ENCODE peak calls at places on chromosome 1, in six cellular contexts. One of them, this sample, is unnamed.

GRCh38 chr1:29709711-29710169 is 473.4 kb downstream of the PTPRU start:
- DNase-seq in tibial artery: no peak
- DNase-seq in endodermal cell: no peak
- DNase-seq in CD4-positive, CD25-positive, alpha-beta regulatory T cell: no peak
- DNase-seq in SK-N-MC: no peak
- DNase-seq in caudate nucleus: no peak
- DNase-seq in this sample: peak; percentile 98

GRCh38 chr1:93824869-93825268 is 54.1 kb downstream of the DNTTIP2 start:
- DNase-seq in caudate nucleus: no peak
- DNase-seq in SK-N-MC: no peak
- DNase-seq in CD4-positive, CD25-positive, alpha-beta regulatory T cell: no peak
- DNase-seq in endodermal cell: no peak
- DNase-seq in tibial artery: no peak
- DNase-seq in this sample: no peak

GRCh38 chr1:224500802-224501201 is 66.2 kb upstream of the WDR26 start:
- DNase-seq in tibial artery: no peak
- DNase-seq in CD4-positive, CD25-positive, alpha-beta regulatory T cell: peak; percentile 68
- DNase-seq in caudate nucleus: no peak
- DNase-seq in endodermal cell: no peak
- DNase-seq in SK-N-MC: no peak
- DNase-seq in this sample: no peak

GRCh38 chr1:229863651-229864545 is 203.1 kb upstream of the GALNT2 start:
- DNase-seq in endodermal cell: no peak
- DNase-seq in CD4-positive, CD25-positive, alpha-beta regulatory T cell: no peak
- DNase-seq in caudate nucleus: no peak
- DNase-seq in tibial artery: no peak
- DNase-seq in SK-N-MC: no peak
- DNase-seq in this sample: no peak

GRCh38 chr1:219088778-219089557 is 84.7 kb upstream of the LYPLAL1 start:
- DNase-seq in SK-N-MC: no peak
- DNase-seq in tibial artery: peak; percentile 68
- DNase-seq in CD4-positive, CD25-positive, alpha-beta regulatory T cell: no peak
- DNase-seq in caudate nucleus: no peak
- DNase-seq in endodermal cell: no peak
- DNase-seq in this sample: peak; percentile 81

GRCh38 chr1:19664453-19665043 is at the start of gene HTR6:
- DNase-seq in caudate nucleus: no peak
- DNase-seq in endodermal cell: no peak
- DNase-seq in CD4-positive, CD25-positive, alpha-beta regulatory T cell: no peak
- DNase-seq in SK-N-MC: no peak
- DNase-seq in tibial artery: no peak
- DNase-seq in this sample: no peak

GRCh38 chr1:25220666-25221065 is 11.6 kb downstream of the SYF2 start:
- DNase-seq in endodermal cell: no peak
- DNase-seq in SK-N-MC: no peak
- DNase-seq in tibial artery: no peak
- DNase-seq in caudate nucleus: no peak
- DNase-seq in CD4-positive, CD25-positive, alpha-beta regulatory T cell: no peak
- DNase-seq in this sample: no peak

GRCh38 chr1:192550922-192551534 is 24.5 kb upstream of the RGS1 start:
- DNase-seq in CD4-positive, CD25-positive, alpha-beta regulatory T cell: peak; percentile 55
- DNase-seq in tibial artery: no peak
- DNase-seq in SK-N-MC: no peak
- DNase-seq in caudate nucleus: no peak
- DNase-seq in endodermal cell: no peak
- DNase-seq in this sample: peak; percentile 60

GRCh38 chr1:26168410-26169167 is at the start of gene C1orf232:
- DNase-seq in endodermal cell: no peak
- DNase-seq in SK-N-MC: no peak
- DNase-seq in CD4-positive, CD25-positive, alpha-beta regulatory T cell: no peak
- DNase-seq in caudate nucleus: no peak
- DNase-seq in tibial artery: no peak
- DNase-seq in this sample: no peak

GRCh38 chr1:36829951-36830350 is 204.4 kb downstream of the GRIK3 start:
- DNase-seq in CD4-positive, CD25-positive, alpha-beta regulatory T cell: no peak
- DNase-seq in tibial artery: no peak
- DNase-seq in endodermal cell: no peak
- DNase-seq in SK-N-MC: no peak
- DNase-seq in caudate nucleus: no peak
- DNase-seq in this sample: no peak

GRCh38 chr1:201708085-201708512 is 120.9 kb upstream of the IPO9 start:
- DNase-seq in tibial artery: no peak
- DNase-seq in SK-N-MC: no peak
- DNase-seq in caudate nucleus: no peak
- DNase-seq in endodermal cell: no peak
- DNase-seq in CD4-positive, CD25-positive, alpha-beta regulatory T cell: no peak
- DNase-seq in this sample: no peak

GRCh38 chr1:16186655-16187235 is 25.7 kb downstream of the ARHGEF19 start:
- DNase-seq in caudate nucleus: no peak
- DNase-seq in SK-N-MC: no peak
- DNase-seq in CD4-positive, CD25-positive, alpha-beta regulatory T cell: no peak
- DNase-seq in tibial artery: no peak
- DNase-seq in endodermal cell: no peak
- DNase-seq in this sample: no peak

GRCh38 chr1:116540088-116540487 is 30.7 kb downstream of the CD58 start:
- DNase-seq in CD4-positive, CD25-positive, alpha-beta regulatory T cell: peak; percentile 45
- DNase-seq in caudate nucleus: no peak
- DNase-seq in SK-N-MC: no peak
- DNase-seq in tibial artery: no peak
- DNase-seq in endodermal cell: no peak
- DNase-seq in this sample: no peak

GRCh38 chr1:67503974-67504373 is 73.8 kb upstream of the SERBP1 start:
- DNase-seq in endodermal cell: no peak
- DNase-seq in tibial artery: no peak
- DNase-seq in caudate nucleus: no peak
- DNase-seq in SK-N-MC: no peak
- DNase-seq in CD4-positive, CD25-positive, alpha-beta regulatory T cell: no peak
- DNase-seq in this sample: no peak

GRCh38 chr1:3734602-3735001 is 17.6 kb upstream of the CCDC27 start:
- DNase-seq in tibial artery: no peak
- DNase-seq in SK-N-MC: no peak
- DNase-seq in CD4-positive, CD25-positive, alpha-beta regulatory T cell: no peak
- DNase-seq in endodermal cell: no peak
- DNase-seq in caudate nucleus: no peak
- DNase-seq in this sample: no peak

GRCh38 chr1:85224734-85225623 is 24.2 kb upstream of the SYDE2 start:
- DNase-seq in CD4-positive, CD25-positive, alpha-beta regulatory T cell: no peak
- DNase-seq in tibial artery: no peak
- DNase-seq in endodermal cell: peak; percentile 89
- DNase-seq in SK-N-MC: no peak
- DNase-seq in caudate nucleus: no peak
- DNase-seq in this sample: peak; percentile 76

GRCh38 chr1:21020151-21020550 is 156.5 kb downstream of the EIF4G3 start:
- DNase-seq in tibial artery: no peak
- DNase-seq in SK-N-MC: no peak
- DNase-seq in caudate nucleus: no peak
- DNase-seq in CD4-positive, CD25-positive, alpha-beta regulatory T cell: no peak
- DNase-seq in endodermal cell: no peak
- DNase-seq in this sample: no peak

GRCh38 chr1:231040019-231040799 is at the start of gene FAM89A:
- DNase-seq in caudate nucleus: no peak
- DNase-seq in endodermal cell: peak; percentile 85
- DNase-seq in SK-N-MC: no peak
- DNase-seq in CD4-positive, CD25-positive, alpha-beta regulatory T cell: peak; percentile 59
- DNase-seq in tibial artery: peak; percentile 35
- DNase-seq in this sample: no peak

GRCh38 chr1:232110281-232111090 is 483.9 kb downstream of the DISC1 start:
- DNase-seq in CD4-positive, CD25-positive, alpha-beta regulatory T cell: no peak
- DNase-seq in tibial artery: no peak
- DNase-seq in endodermal cell: peak; percentile 95
- DNase-seq in SK-N-MC: peak; percentile 42
- DNase-seq in caudate nucleus: no peak
- DNase-seq in this sample: no peak

GRCh38 chr1:223731076-223731770 is 18.9 kb downstream of the CAPN2 start:
- DNase-seq in caudate nucleus: peak; percentile 31
- DNase-seq in CD4-positive, CD25-positive, alpha-beta regulatory T cell: no peak
- DNase-seq in tibial artery: peak; percentile 81
- DNase-seq in endodermal cell: no peak
- DNase-seq in SK-N-MC: no peak
- DNase-seq in this sample: no peak

GRCh38 chr1:245742891-245743290 is 588.1 kb downstream of the KIF26B start:
- DNase-seq in SK-N-MC: no peak
- DNase-seq in caudate nucleus: no peak
- DNase-seq in CD4-positive, CD25-positive, alpha-beta regulatory T cell: no peak
- DNase-seq in endodermal cell: no peak
- DNase-seq in tibial artery: no peak
- DNase-seq in this sample: no peak

GRCh38 chr1:209074575-209075250 is 508.8 kb upstream of the CAMK1G start:
- DNase-seq in tibial artery: no peak
- DNase-seq in CD4-positive, CD25-positive, alpha-beta regulatory T cell: no peak
- DNase-seq in endodermal cell: no peak
- DNase-seq in caudate nucleus: no peak
- DNase-seq in SK-N-MC: no peak
- DNase-seq in this sample: no peak

GRCh38 chr1:198444792-198445191 is 95.7 kb downstream of the ATP6V1G3 start:
- DNase-seq in CD4-positive, CD25-positive, alpha-beta regulatory T cell: no peak
- DNase-seq in caudate nucleus: no peak
- DNase-seq in tibial artery: no peak
- DNase-seq in endodermal cell: no peak
- DNase-seq in SK-N-MC: no peak
- DNase-seq in this sample: peak; percentile 61

GRCh38 chr1:232614811-232615210 is 15.1 kb downstream of the SIPA1L2 start:
- DNase-seq in SK-N-MC: no peak
- DNase-seq in endodermal cell: no peak
- DNase-seq in tibial artery: no peak
- DNase-seq in CD4-positive, CD25-positive, alpha-beta regulatory T cell: no peak
- DNase-seq in caudate nucleus: no peak
- DNase-seq in this sample: no peak

DNA sequence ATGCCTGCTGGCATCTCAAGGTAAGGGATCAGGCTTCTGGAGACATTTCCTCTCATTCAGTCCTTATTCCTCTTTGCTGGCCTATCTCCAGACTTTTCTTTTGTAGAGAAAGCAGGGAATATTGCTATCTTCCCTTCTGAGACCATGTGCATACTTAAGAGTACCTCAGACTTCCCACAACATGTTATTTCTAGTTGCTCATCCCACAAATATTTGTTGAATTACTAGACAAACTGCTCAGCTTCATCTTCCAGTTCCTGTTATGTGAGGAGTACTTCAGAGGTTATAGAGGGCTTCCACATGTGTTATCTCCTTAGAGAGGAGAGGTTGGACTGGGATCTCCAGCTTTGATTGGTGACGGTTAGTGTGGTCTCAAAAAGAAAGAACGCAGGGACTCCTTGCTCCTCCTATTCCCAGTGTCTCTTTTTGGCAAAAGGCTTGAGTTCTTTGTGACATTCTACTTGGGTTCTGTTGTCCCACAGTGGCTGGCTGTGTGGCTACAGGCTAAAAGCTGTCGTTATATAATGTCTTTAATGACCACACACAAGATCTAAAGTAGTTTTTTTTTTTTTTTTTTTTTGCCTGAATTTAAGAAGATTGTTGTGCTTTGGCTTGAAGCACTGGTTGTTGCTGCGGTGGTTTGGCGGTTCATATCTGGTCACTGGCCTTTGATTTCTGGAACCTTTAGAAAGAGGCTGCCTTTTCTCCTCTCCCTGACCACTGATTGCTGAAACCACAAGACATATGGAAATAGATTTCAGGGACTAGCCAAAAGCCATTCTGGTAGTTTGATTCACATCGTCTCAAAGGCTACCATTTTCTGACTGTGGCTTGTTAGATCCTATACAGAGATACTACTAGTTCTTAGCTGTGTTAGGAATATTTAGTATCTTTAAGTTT is 78.7 kb downstream of the FGGY start:
- DNase-seq in SK-N-MC: no peak
- DNase-seq in caudate nucleus: no peak
- DNase-seq in CD4-positive, CD25-positive, alpha-beta regulatory T cell: no peak
- DNase-seq in tibial artery: no peak
- DNase-seq in endodermal cell: no peak
- DNase-seq in this sample: peak; percentile 99
- H3K27ac ChIP-seq in SK-N-MC: no peak overlapping the region
- H3K27ac ChIP-seq in caudate nucleus: no peak overlapping the region
- H3K27ac ChIP-seq in CD4-positive, CD25-positive, alpha-beta regulatory T cell: no peak overlapping the region
- H3K27ac ChIP-seq in tibial artery: peak overlapping the region; percentile 4
- H3K27ac ChIP-seq in endodermal cell: no peak overlapping the region
- H3K27ac ChIP-seq in this sample: peak overlapping the region; percentile 12

GRCh38 chr1:108815566-108815965 is 41.3 kb downstream of the AKNAD1 start:
- DNase-seq in CD4-positive, CD25-positive, alpha-beta regulatory T cell: no peak
- DNase-seq in tibial artery: no peak
- DNase-seq in SK-N-MC: no peak
- DNase-seq in endodermal cell: no peak
- DNase-seq in caudate nucleus: no peak
- DNase-seq in this sample: no peak

GRCh38 chr1:108817811-108818210 is 39.1 kb downstream of the AKNAD1 start:
- DNase-seq in endodermal cell: no peak
- DNase-seq in tibial artery: no peak
- DNase-seq in SK-N-MC: no peak
- DNase-seq in caudate nucleus: no peak
- DNase-seq in CD4-positive, CD25-positive, alpha-beta regulatory T cell: no peak
- DNase-seq in this sample: no peak

GRCh38 chr1:108816049-108816882 is 40.6 kb downstream of the AKNAD1 start:
- DNase-seq in endodermal cell: peak; percentile 72
- DNase-seq in caudate nucleus: peak; percentile 62
- DNase-seq in SK-N-MC: no peak
- DNase-seq in tibial artery: peak; percentile 77
- DNase-seq in CD4-positive, CD25-positive, alpha-beta regulatory T cell: no peak
- DNase-seq in this sample: peak; percentile 71

GRCh38 chr1:108814343-108815125 is 42.4 kb downstream of the AKNAD1 start:
- DNase-seq in CD4-positive, CD25-positive, alpha-beta regulatory T cell: no peak
- DNase-seq in caudate nucleus: no peak
- DNase-seq in endodermal cell: no peak
- DNase-seq in tibial artery: no peak
- DNase-seq in SK-N-MC: no peak
- DNase-seq in this sample: no peak

DNA sequence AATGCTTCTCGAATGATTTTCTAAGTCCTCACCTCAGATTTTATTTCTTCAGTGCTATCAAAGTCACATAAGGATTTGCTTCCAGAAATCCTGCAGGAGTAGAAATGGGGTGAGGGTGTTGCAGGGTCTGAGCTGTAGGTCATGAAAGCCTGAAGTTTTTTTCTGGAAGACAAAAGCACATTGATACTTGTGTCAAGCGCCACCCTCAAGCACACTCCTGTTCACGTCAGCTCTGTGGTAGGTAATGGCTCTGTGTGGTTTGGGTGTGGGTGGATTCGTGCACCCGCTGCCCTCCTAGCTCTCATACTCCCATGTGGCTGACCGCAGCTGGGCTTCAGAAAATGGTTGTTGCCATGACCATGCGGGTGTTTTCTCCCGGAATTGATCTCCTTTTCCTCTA is 39.9 kb downstream of the AKNAD1 start:
- DNase-seq in SK-N-MC: no peak
- DNase-seq in endodermal cell: no peak
- DNase-seq in caudate nucleus: peak; percentile 24
- DNase-seq in tibial artery: no peak
- DNase-seq in CD4-positive, CD25-positive, alpha-beta regulatory T cell: no peak
- DNase-seq in this sample: peak; percentile 33
- H3K27ac ChIP-seq in SK-N-MC: no peak overlapping the region
- H3K27ac ChIP-seq in endodermal cell: peak overlapping the region; percentile 99
- H3K27ac ChIP-seq in caudate nucleus: peak overlapping the region; percentile 98
- H3K27ac ChIP-seq in tibial artery: peak overlapping the region; percentile 76
- H3K27ac ChIP-seq in CD4-positive, CD25-positive, alpha-beta regulatory T cell: no peak overlapping the region
- H3K27ac ChIP-seq in this sample: peak overlapping the region; percentile 86

GRCh38 chr1:41487729-41488598 is 3.5 kb upstream of the EDN2 start:
- DNase-seq in endodermal cell: peak; percentile 62
- DNase-seq in caudate nucleus: no peak
- DNase-seq in tibial artery: no peak
- DNase-seq in SK-N-MC: no peak
- DNase-seq in CD4-positive, CD25-positive, alpha-beta regulatory T cell: no peak
- DNase-seq in this sample: no peak
- H3K27ac ChIP-seq in endodermal cell: no peak overlapping the region
- H3K27ac ChIP-seq in caudate nucleus: no peak overlapping the region
- H3K27ac ChIP-seq in tibial artery: no peak overlapping the region
- H3K27ac ChIP-seq in SK-N-MC: no peak overlapping the region
- H3K27ac ChIP-seq in CD4-positive, CD25-positive, alpha-beta regulatory T cell: no peak overlapping the region
- H3K27ac ChIP-seq in this sample: no peak overlapping the region

GRCh38 chr1:1397839-1398523 is 1.2 kb downstream of the CCNL2 start:
- DNase-seq in SK-N-MC: no peak
- DNase-seq in caudate nucleus: no peak
- DNase-seq in CD4-positive, CD25-positive, alpha-beta regulatory T cell: no peak
- DNase-seq in tibial artery: no peak
- DNase-seq in endodermal cell: no peak
- DNase-seq in this sample: no peak
- H3K27ac ChIP-seq in SK-N-MC: peak overlapping the region; percentile 62
- H3K27ac ChIP-seq in caudate nucleus: no peak overlapping the region
- H3K27ac ChIP-seq in CD4-positive, CD25-positive, alpha-beta regulatory T cell: peak overlapping the region; percentile 83
- H3K27ac ChIP-seq in tibial artery: peak overlapping the region; percentile 92
- H3K27ac ChIP-seq in endodermal cell: no peak overlapping the region
- H3K27ac ChIP-seq in this sample: peak overlapping the region; percentile 49